ENCODE peak calls at places on chromosome 15, in ten cellular contexts. S is psoas muscle, C is bronchial epithelial cell, P is ovary, X is heart right ventricle, D is brain microvascular endothelial cell, O is PC-3, N is pancreas, M is astrocyte, U is cardiac muscle cell. B is an unnamed sample.
A peak's percentile ranks its signal among the peaks of the same experiment; 100 is the strongest.

GRCh38 chr15:69290346-69291164 is 8.2 kb upstream of the PAQR5 start:
- DNase-seq in N (no peak), P (no peak), D (no peak), U (no peak), S (peak; percentile 64), M (no peak), O (no peak), C (peak; percentile 31), X (peak; percentile 69), B (no peak)

GRCh38 chr15:44137750-44138149 is 57.3 kb downstream of the FRMD5 start:
- DNase-seq in X (no peak), S (no peak), P (no peak), U (no peak), N (no peak), M (peak; percentile 36), O (peak; percentile 71), C (peak; percentile 25), D (peak; percentile 12), B (no peak)

GRCh38 chr15:58119016-58119415 is 19.2 kb upstream of the AQP9 start:
- DNase-seq in O (no peak), X (no peak), N (no peak), S (no peak), U (no peak), P (no peak), C (no peak), D (no peak), M (no peak), B (no peak)

GRCh38 chr15:71807125-71807629 is 3.2 kb upstream of the NR2E3 start:
- DNase-seq in X (no peak), N (no peak), M (peak; percentile 26), U (no peak), O (no peak), D (no peak), S (no peak), P (no peak), C (no peak), B (peak; percentile 62)

GRCh38 chr15:77659350-77660321 is 26.9 kb upstream of the LINGO1 start:
- DNase-seq in D (peak; percentile 38), S (no peak), C (peak; percentile 28), U (peak; percentile 81), O (peak; percentile 60), N (peak; percentile 79), P (peak; percentile 47), M (peak; percentile 23), X (peak; percentile 42), B (no peak)

GRCh38 chr15:69044899-69045298 is 30.4 kb downstream of the NOX5 start:
- DNase-seq in X (no peak), P (no peak), C (peak; percentile 88), M (peak; percentile 73), U (no peak), S (no peak), N (no peak), D (peak; percentile 52), O (peak; percentile 93), B (no peak)

GRCh38 chr15:34951993-34952392 is 17.5 kb downstream of the AQR start:
- DNase-seq in D (no peak), O (no peak), N (no peak), C (no peak), S (no peak), X (no peak), U (no peak), P (no peak), M (peak; percentile 36), B (peak; percentile 9)

GRCh38 chr15:95733931-95734330 is 596.6 kb upstream of the NR2F2 start:
- DNase-seq in M (no peak), D (no peak), P (no peak), N (no peak), C (no peak), S (no peak), X (no peak), U (no peak), O (peak; percentile 21), B (no peak)

DNA sequence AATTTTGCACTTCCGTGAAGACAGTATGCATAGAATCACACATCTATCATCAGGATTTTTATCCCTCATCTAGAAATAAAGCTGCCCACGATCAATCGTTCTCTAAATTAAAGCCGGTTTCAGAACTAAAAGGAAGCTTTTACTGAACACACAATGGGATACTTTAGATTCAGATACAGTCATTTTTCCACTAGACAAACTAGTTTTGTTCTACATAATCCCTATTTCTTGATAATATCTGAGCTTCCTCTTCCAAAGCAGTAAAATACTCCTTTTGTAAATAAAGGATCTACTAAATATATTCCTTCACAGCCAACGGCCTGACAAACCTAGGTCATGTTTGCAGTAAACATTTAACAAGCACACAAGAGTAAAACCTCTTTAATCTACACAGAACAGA is 2.0 kb upstream of the GANC start:
- DNase-seq in U (no peak), S (no peak), C (no peak), N (no peak), X (no peak), P (no peak), M (no peak), D (no peak), O (peak; percentile 64), B (no peak)
- H3K4me3 ChIP-seq in U (peak overlapping the region; percentile 76), S (peak overlapping the region; percentile 73), C (no peak overlapping the region), N (no peak overlapping the region), X (no peak overlapping the region), P (no peak overlapping the region), M (peak overlapping the region; percentile 27), D (peak overlapping the region; percentile 18), O (peak overlapping the region; percentile 77), B (peak overlapping the region; percentile 11)

GRCh38 chr15:92205255-92205739 is 188.4 kb upstream of the ST8SIA2 start:
- DNase-seq in S (no peak), U (peak; percentile 43), M (no peak), C (peak; percentile 7), X (no peak), P (no peak), N (no peak), O (no peak), D (no peak), B (no peak)
- TF ChIP-seq CTCF in S (no peak), U (no peak), M (no peak), C (peak; percentile 46), X (peak; percentile 57), P (no peak), N (no peak), O (no peak), D (no peak), B (peak; percentile 41)

DNA sequence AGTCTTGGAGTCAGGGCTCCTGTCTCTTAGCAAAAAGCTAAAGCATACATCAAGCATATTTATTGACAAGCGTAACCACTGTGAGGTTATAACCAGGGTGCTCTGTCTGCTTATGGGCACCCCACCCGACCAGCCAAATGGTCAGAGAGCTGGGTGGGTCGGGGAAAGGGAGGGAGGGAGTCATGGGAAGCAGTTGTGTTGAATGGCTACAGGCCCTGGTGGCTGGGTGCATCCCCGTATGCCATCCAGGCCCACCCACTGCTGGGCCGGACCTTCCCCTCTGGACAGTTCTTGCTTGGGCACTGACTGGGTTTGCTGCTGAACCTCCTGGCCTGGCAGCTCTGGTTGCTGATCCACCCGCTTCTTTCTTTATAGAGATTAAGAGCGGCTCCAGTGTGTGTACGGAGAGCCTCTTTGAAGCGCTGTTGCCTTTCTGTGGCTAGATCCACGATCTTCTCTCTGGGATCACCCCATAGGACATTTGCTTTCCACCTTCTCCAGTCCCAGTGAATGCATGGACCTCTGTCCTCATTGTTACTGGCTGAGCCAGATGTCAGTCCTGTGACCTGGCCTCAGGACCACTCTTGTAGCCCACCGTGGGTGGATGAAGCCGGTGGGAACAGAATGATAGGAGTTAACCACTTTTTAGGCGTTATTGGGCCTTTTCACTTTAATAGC is 59.6 kb downstream of the SMAD3 start:
- DNase-seq in U (no peak), D (no peak), O (no peak), S (no peak), P (no peak), N (no peak), X (no peak), M (no peak), C (no peak), B (no peak)
- H3K4me3 ChIP-seq in U (no peak overlapping the region), D (no peak overlapping the region), O (peak overlapping the region; percentile 26), S (peak overlapping the region; percentile 31), P (no peak overlapping the region), N (no peak overlapping the region), X (no peak overlapping the region), M (no peak overlapping the region), C (no peak overlapping the region), B (no peak overlapping the region)

DNA sequence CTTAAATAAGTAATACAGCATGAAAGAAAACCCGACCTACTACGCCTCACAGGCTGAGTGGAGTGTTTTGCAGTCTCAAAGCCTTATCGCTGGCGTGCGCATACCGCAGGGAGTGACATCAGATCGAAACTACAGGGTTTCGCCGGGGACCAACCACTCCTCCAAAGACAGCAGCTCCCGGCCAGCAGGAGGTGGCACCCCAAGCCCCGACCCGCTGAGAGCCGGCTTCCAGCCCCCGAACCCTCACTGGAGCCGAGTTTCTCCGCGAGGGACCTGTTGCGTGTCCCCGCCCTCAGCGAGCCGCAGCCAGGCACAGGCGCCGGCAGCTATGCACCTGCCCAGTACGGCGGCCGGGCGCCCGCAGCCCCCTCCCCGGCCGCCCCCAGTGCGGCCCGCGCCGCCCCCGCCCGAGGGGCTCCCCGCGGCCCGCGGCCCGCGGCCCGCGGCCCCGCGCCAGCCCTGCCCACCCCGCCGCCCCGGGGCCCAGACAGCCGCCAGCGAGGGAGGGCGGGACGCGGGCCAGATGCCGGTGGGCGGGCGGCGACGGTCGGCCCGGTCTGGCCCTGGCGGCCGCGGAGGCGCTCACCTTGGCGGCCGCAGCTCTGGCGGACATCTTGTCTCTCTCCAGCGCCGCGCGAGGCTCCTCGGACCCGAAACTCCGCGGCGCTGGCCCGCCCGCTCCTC is 710 bp downstream of the TJP1 start:
- DNase-seq in N (peak; percentile 84), P (peak; percentile 69), D (peak; percentile 88), C (peak; percentile 87), O (peak; percentile 84), M (peak; percentile 82), U (peak; percentile 92), S (peak; percentile 76), X (peak; percentile 69), B (peak; percentile 46)
- TF ChIP-seq CTCF in N (no peak), P (peak; percentile 20), D (peak; percentile 62), C (peak; percentile 66), O (peak; percentile 16), M (no peak), U (peak; percentile 28), S (peak; percentile 23), X (peak; percentile 54), B (peak; percentile 30)